ENCODE peak calls at places on chromosome 4, in four cellular contexts. Q is stimulated activated CD4-positive, alpha-beta T cell treated with anti-CD3 and anti-CD28 coated beads, Interleukin-15, amount 100 ng/mL, for 1 hour; M is GM04503; J is stomach. K is an unnamed sample.

GRCh38 chr4:40992472-40993298 is 221.7 kb downstream of the APBB2 start:
- DNase-seq in Q (no peak), M (no peak), J (no peak), K (no peak)

GRCh38 chr4:43331226-43332078 is 438.9 kb downstream of the GRXCR1 start:
- DNase-seq in Q (no peak), M (peak), J (no peak), K (no peak)

GRCh38 chr4:94564252-94564651 is 112.5 kb downstream of the PDLIM5 start:
- DNase-seq in Q (no peak), M (no peak), J (no peak), K (no peak)

GRCh38 chr4:102437111-102437510 is 64.0 kb upstream of the NFKB1 start:
- DNase-seq in Q (no peak), M (no peak), J (no peak), K (no peak)

GRCh38 chr4:54090804-54091623 is 8.9 kb upstream of the GSX2 start:
- DNase-seq in Q (no peak), M (no peak), J (peak), K (peak)

GRCh38 chr4:38785041-38785790 is 2.4 kb upstream of the TLR10 start:
- DNase-seq in Q (no peak), M (no peak), J (no peak), K (no peak)

GRCh38 chr4:5940470-5941203 is 47.8 kb upstream of the CRMP1 start:
- DNase-seq in Q (no peak), M (peak), J (no peak), K (no peak)

GRCh38 chr4:158033416-158033863 is 139.4 kb downstream of the GASK1B start:
- DNase-seq in Q (no peak), M (no peak), J (no peak), K (no peak)

GRCh38 chr4:46886711-46887110 is 22.3 kb downstream of the COX7B2 start:
- DNase-seq in Q (no peak), M (no peak), J (no peak), K (no peak)

GRCh38 chr4:98564847-98565246 is 93.6 kb downstream of the TSPAN5 start:
- DNase-seq in Q (no peak), M (no peak), J (no peak), K (no peak)